ENCODE peak calls at places on chromosome 3, in four cellular contexts. One of them, this sample, is unnamed.

GRCh38 chr3:32018723-32019564 is 37.4 kb downstream of the ZNF860 start:
- DNase-seq in GM23338: peak; percentile 77
- DNase-seq in foreskin fibroblast: peak; percentile 68
- DNase-seq in nephron progenitor cell: no peak
- DNase-seq in this sample: peak; percentile 63

GRCh38 chr3:113243846-113244245 is 32.5 kb downstream of the BOC start:
- DNase-seq in nephron progenitor cell: no peak
- DNase-seq in foreskin fibroblast: no peak
- DNase-seq in GM23338: no peak
- DNase-seq in this sample: no peak

GRCh38 chr3:140093742-140094141 is 158.8 kb downstream of the CLSTN2 start:
- DNase-seq in nephron progenitor cell: no peak
- DNase-seq in GM23338: no peak
- DNase-seq in foreskin fibroblast: peak; percentile 71
- DNase-seq in this sample: no peak

GRCh38 chr3:132682201-132682600 is 22.1 kb downstream of the UBA5 start:
- DNase-seq in GM23338: no peak
- DNase-seq in nephron progenitor cell: no peak
- DNase-seq in foreskin fibroblast: peak; percentile 41
- DNase-seq in this sample: no peak

GRCh38 chr3:30368978-30369377 is 237.4 kb upstream of the TGFBR2 start:
- DNase-seq in GM23338: no peak
- DNase-seq in nephron progenitor cell: no peak
- DNase-seq in foreskin fibroblast: peak; percentile 84
- DNase-seq in this sample: no peak

GRCh38 chr3:111156506-111156905 is 84.9 kb downstream of the NECTIN3 start:
- DNase-seq in GM23338: peak; percentile 35
- DNase-seq in nephron progenitor cell: no peak
- DNase-seq in foreskin fibroblast: no peak
- DNase-seq in this sample: no peak

GRCh38 chr3:52429779-52430415 is 15.0 kb downstream of the SEMA3G start:
- DNase-seq in GM23338: no peak
- DNase-seq in nephron progenitor cell: no peak
- DNase-seq in foreskin fibroblast: no peak
- DNase-seq in this sample: no peak

GRCh38 chr3:194450341-194450740 is 36.5 kb downstream of the ATP13A3 start:
- DNase-seq in GM23338: no peak
- DNase-seq in nephron progenitor cell: no peak
- DNase-seq in foreskin fibroblast: no peak
- DNase-seq in this sample: no peak

GRCh38 chr3:141959921-141960554 is 83.6 kb downstream of the ATP1B3 start:
- DNase-seq in nephron progenitor cell: no peak
- DNase-seq in foreskin fibroblast: peak; percentile 85
- DNase-seq in GM23338: no peak
- DNase-seq in this sample: no peak

GRCh38 chr3:31522152-31522551 is 10.6 kb upstream of the STT3B start:
- DNase-seq in GM23338: no peak
- DNase-seq in foreskin fibroblast: no peak
- DNase-seq in nephron progenitor cell: no peak
- DNase-seq in this sample: no peak

GRCh38 chr3:126130081-126130855 is 46.3 kb upstream of the SLC41A3 start:
- DNase-seq in nephron progenitor cell: no peak
- DNase-seq in foreskin fibroblast: no peak
- DNase-seq in GM23338: no peak
- DNase-seq in this sample: no peak

GRCh38 chr3:145900056-145900829 is 260.7 kb downstream of the PLOD2 start:
- DNase-seq in nephron progenitor cell: no peak
- DNase-seq in GM23338: no peak
- DNase-seq in foreskin fibroblast: no peak
- DNase-seq in this sample: no peak

GRCh38 chr3:7504886-7505775 is 644.2 kb downstream of the GRM7 start:
- DNase-seq in nephron progenitor cell: no peak
- DNase-seq in GM23338: peak; percentile 14
- DNase-seq in foreskin fibroblast: peak; percentile 21
- DNase-seq in this sample: no peak

GRCh38 chr3:31895471-31895870 is 85.6 kb downstream of the OSBPL10 start:
- DNase-seq in GM23338: no peak
- DNase-seq in nephron progenitor cell: no peak
- DNase-seq in foreskin fibroblast: peak; percentile 42
- DNase-seq in this sample: no peak

GRCh38 chr3:146382386-146382785 is 87.0 kb downstream of the PLSCR2 start:
- DNase-seq in GM23338: peak; percentile 53
- DNase-seq in nephron progenitor cell: no peak
- DNase-seq in foreskin fibroblast: peak; percentile 67
- DNase-seq in this sample: peak; percentile 18

GRCh38 chr3:186394566-186395217 is 32.7 kb upstream of the DGKG start:
- DNase-seq in nephron progenitor cell: no peak
- DNase-seq in foreskin fibroblast: no peak
- DNase-seq in GM23338: no peak
- DNase-seq in this sample: no peak

This sample was measured in D341Med.